ENCODE peak calls at places on chromosomes 12 and 14, in four cellular contexts. I is HL-60, Q is K562, L is GM12878. T is an unnamed sample.

GRCh38 chr14:21191809-21192446 is 36.1 kb upstream of the OR5AU1 start:
- DNase-seq in I (peak), Q (peak), L (no peak), T (peak)

GRCh38 chr12:85310456-85311076 is 30.5 kb downstream of the ALX1 start:
- DNase-seq in I (no peak), Q (no peak), L (no peak), T (no peak)

GRCh38 chr12:73308747-73309146 is 1036.6 kb downstream of the TRHDE start:
- DNase-seq in I (no peak), Q (no peak), L (no peak), T (no peak)

GRCh38 chr12:128298091-128298490 is 31.1 kb downstream of the TMEM132C start:
- DNase-seq in I (no peak), Q (no peak), L (no peak), T (no peak)

GRCh38 chr14:88385212-88386101 is at the start of gene SPATA7:
- DNase-seq in I (peak), Q (peak), L (peak), T (peak)

GRCh38 chr12:124248862-124249825 is 45.7 kb upstream of the RFLNA start:
- DNase-seq in I (no peak), Q (no peak), L (no peak), T (no peak)

GRCh38 chr12:67427336-67427735 is 158.2 kb downstream of the CAND1 start:
- DNase-seq in I (no peak), Q (no peak), L (no peak), T (no peak)

GRCh38 chr12:57240926-57241555 is 9.9 kb downstream of the STAC3 start:
- DNase-seq in I (no peak), Q (no peak), L (no peak), T (no peak)

GRCh38 chr12:90922068-90922743 is 32.8 kb downstream of the CCER1 start:
- DNase-seq in I (no peak), Q (no peak), L (no peak), T (no peak)

GRCh38 chr12:1590083-1590979 is 4.0 kb downstream of the FBXL14 start:
- DNase-seq in I (no peak), Q (no peak), L (no peak), T (no peak)

GRCh38 chr12:52182456-52182855 is 9.4 kb downstream of the KRT80 start:
- DNase-seq in I (no peak), Q (no peak), L (no peak), T (no peak)

GRCh38 chr12:130879212-130879686 is 7.4 kb downstream of the RAN start:
- DNase-seq in I (peak), Q (peak), L (peak), T (peak)

GRCh38 chr12:85642810-85643209 is 193.4 kb downstream of the RASSF9 start:
- DNase-seq in I (no peak), Q (no peak), L (no peak), T (no peak)

GRCh38 chr12:107519906-107520859 is 165.4 kb upstream of the PWP1 start:
- DNase-seq in I (no peak), Q (no peak), L (no peak), T (no peak)

GRCh38 chr12:6834873-6835272 is 5.9 kb upstream of the GNB3 start:
- DNase-seq in I (no peak), Q (no peak), L (no peak), T (no peak)

GRCh38 chr12:108386704-108387360 is 47.7 kb upstream of the CMKLR1 start:
- DNase-seq in I (no peak), Q (no peak), L (no peak), T (no peak)

GRCh38 chr14:74364271-74364880 is 16.1 kb downstream of the VRTN start:
- DNase-seq in I (no peak), Q (no peak), L (no peak), T (no peak)

GRCh38 chr14:37668646-37669045 is 73.2 kb downstream of the TTC6 start:
- DNase-seq in I (no peak), Q (no peak), L (no peak), T (no peak)

GRCh38 chr14:21107360-21107781 is 6.5 kb downstream of the TMEM253 start:
- DNase-seq in I (no peak), Q (peak), L (no peak), T (no peak)

GRCh38 chr14:69153848-69154208 is 909 bp upstream of the DCAF5 start:
- DNase-seq in I (no peak), Q (no peak), L (no peak), T (no peak)

GRCh38 chr12:70724444-70724843 is 87.2 kb upstream of the PTPRB start:
- DNase-seq in I (no peak), Q (peak), L (no peak), T (no peak)

GRCh38 chr14:99441157-99441870 is 39.3 kb downstream of the SETD3 start:
- DNase-seq in I (no peak), Q (no peak), L (no peak), T (no peak)

GRCh38 chr12:112992541-112993398 is 14.5 kb downstream of the OAS2 start:
- DNase-seq in I (peak), Q (peak), L (no peak), T (no peak)

GRCh38 chr14:73272393-73272792 is 35.1 kb downstream of the PAPLN start:
- DNase-seq in I (no peak), Q (no peak), L (no peak), T (no peak)
- TF ChIP-seq POLR2AphosphoS5 in I (no peak), Q (no peak), L (no peak), T (no peak)

DNA sequence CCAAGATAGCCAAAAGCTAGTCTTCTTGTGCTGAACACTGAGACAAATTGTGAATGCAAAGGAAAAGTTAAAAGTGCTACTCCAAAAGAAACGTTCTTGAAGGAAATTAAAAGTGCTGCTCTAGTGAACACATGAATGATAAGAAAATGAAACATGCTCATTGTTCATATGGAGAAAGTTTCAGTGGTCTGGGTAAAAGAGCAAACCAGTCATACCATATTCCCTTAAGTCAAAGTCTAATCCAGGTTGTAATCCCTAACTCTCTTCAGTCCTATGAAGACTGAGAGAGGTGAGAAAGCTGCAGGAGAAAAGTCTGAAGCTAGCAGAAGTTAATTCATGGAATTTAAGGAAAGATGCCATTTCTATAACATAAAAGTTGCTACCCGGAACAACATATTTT is 121.6 kb downstream of the MNAT1 start:
- DNase-seq in I (no peak), Q (no peak), L (no peak), T (no peak)
- TF ChIP-seq SPI1 in I (no peak), Q (no peak), L (no peak), T (no peak)

DNA sequence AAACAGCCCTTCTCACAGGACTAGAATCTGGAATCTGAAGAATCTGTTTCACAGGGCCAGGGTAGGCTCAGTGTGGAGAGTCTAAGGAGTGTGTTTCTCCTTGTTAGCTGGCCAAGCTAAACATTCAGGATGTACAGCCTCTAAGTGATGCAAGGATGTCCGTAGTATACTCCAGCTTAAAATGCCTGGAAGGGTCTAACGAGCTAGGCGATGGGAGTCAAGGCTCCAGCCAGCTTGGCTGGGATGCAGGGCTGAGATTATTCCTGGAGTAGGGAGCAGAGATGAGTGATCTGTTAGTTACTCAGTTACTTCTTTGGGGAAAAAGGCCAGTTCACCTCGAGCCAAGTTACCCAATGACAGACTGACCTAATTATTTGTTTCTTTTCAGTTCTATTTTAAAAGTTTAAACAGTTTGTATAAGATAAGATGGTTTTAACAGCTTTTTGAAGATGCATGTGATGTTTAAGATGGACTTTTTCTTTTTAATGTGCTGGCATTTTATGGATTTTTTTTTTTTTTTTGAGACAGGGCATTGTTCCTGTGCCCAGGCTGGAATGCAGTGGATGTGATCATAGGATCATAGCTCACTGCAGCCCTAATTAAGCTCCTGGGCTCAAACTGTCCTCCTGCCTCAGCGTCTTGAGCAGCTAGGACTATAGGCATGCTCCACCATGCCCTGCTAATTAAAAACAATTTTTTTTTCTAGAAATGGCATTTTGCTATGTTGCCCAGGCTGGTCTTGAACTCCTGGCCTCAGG is 41.1 kb downstream of the SYNE2 start:
- DNase-seq in I (no peak), Q (no peak), L (no peak), T (no peak)
- TF ChIP-seq POLR2AphosphoS5 in I (no peak), Q (no peak), L (no peak), T (no peak)

DNA sequence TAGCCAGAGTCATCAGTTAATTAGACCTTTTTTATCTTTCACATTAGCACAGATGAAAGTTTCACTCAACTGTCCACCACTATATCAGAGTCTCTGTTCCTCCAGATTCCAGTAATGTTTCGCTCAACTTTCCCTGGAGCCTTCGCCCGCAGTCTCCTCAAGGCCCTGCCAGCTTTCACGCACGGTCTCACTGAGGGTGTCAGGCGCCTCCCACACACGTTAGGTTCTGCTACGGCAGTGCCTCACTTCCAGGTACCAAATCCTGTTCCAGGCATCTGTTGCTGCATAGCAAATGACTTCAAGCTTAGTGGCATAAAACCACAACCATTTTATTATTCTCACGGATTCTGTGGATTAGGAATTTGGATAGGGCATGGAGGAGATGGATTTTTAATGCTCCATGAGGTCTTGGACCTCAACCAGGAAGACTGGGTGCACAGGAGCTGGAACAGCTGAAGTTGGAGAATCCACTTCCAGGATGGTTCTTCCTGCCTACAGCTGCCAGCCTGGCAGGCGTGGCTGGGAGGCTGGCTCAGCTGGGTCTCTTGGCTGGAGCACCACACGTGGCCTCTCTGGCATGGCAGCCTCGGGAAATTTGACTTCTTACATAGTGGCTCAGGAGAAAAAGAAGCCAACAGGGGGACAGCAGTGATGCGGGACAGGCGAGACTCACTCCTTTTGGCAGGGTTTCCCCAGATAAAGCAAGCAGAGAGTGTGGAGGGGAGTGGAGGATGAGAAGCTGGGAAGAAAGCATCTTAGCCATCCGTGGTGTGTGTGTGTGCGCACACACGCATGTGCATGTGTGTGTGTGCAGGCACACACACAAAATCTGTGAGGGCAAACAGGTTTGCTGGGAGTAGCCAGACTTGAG is 21.3 kb upstream of the BCDIN3D start:
- DNase-seq in I (no peak), Q (no peak), L (no peak), T (no peak)
- TF ChIP-seq SPI1 in I (no peak), Q (no peak), L (no peak), T (no peak)

GRCh38 chr12:76920182-76921014 is 41.6 kb upstream of the CSRP2 start:
- DNase-seq in I (no peak), Q (no peak), L (no peak), T (no peak)
- TF ChIP-seq POLR2AphosphoS5 in I (no peak), Q (no peak), L (no peak), T (no peak)